ENCODE peak calls at places on chromosomes 5 and 9, in eight cellular contexts. One of them, this sample, is unnamed.

GRCh38 chr5:93006915-93007314 is 574.1 kb downstream of the NR2F1-AS1 start:
- DNase-seq in nephron progenitor cell: no peak
- DNase-seq in retina: no peak
- DNase-seq in amniotic stem cell: no peak
- DNase-seq in AG04450: no peak
- DNase-seq in caudate nucleus: no peak
- DNase-seq in fibroblast of the conjunctiva: no peak
- DNase-seq in mucosa of gallbladder: no peak
- DNase-seq in this sample: peak

GRCh38 chr9:76181020-76181641 is 213.1 kb downstream of the RFK start:
- DNase-seq in nephron progenitor cell: no peak
- DNase-seq in retina: no peak
- DNase-seq in amniotic stem cell: no peak
- DNase-seq in AG04450: no peak
- DNase-seq in caudate nucleus: no peak
- DNase-seq in fibroblast of the conjunctiva: no peak
- DNase-seq in mucosa of gallbladder: no peak
- DNase-seq in this sample: peak

GRCh38 chr9:129595323-129595741 is 25.6 kb downstream of the C9orf50 start:
- DNase-seq in nephron progenitor cell: no peak
- DNase-seq in retina: no peak
- DNase-seq in amniotic stem cell: no peak
- DNase-seq in AG04450: no peak
- DNase-seq in caudate nucleus: no peak
- DNase-seq in fibroblast of the conjunctiva: no peak
- DNase-seq in mucosa of gallbladder: no peak
- DNase-seq in this sample: no peak

GRCh38 chr5:2889946-2890475 is 138.5 kb upstream of the IRX2 start:
- DNase-seq in nephron progenitor cell: no peak
- DNase-seq in retina: no peak
- DNase-seq in amniotic stem cell: no peak
- DNase-seq in AG04450: no peak
- DNase-seq in caudate nucleus: no peak
- DNase-seq in fibroblast of the conjunctiva: no peak
- DNase-seq in mucosa of gallbladder: no peak
- DNase-seq in this sample: no peak

GRCh38 chr9:88462191-88462590 is 72.8 kb upstream of the NXNL2 start:
- DNase-seq in nephron progenitor cell: no peak
- DNase-seq in retina: no peak
- DNase-seq in amniotic stem cell: no peak
- DNase-seq in AG04450: no peak
- DNase-seq in caudate nucleus: no peak
- DNase-seq in fibroblast of the conjunctiva: no peak
- DNase-seq in mucosa of gallbladder: no peak
- DNase-seq in this sample: no peak

GRCh38 chr5:95027775-95028174 is 257.1 kb downstream of the MCTP1 start:
- DNase-seq in nephron progenitor cell: no peak
- DNase-seq in retina: no peak
- DNase-seq in amniotic stem cell: no peak
- DNase-seq in AG04450: no peak
- DNase-seq in caudate nucleus: no peak
- DNase-seq in fibroblast of the conjunctiva: no peak
- DNase-seq in mucosa of gallbladder: no peak
- DNase-seq in this sample: no peak

GRCh38 chr9:135490166-135490870 is 10.2 kb upstream of the MRPS2 start:
- DNase-seq in nephron progenitor cell: no peak
- DNase-seq in retina: no peak
- DNase-seq in amniotic stem cell: no peak
- DNase-seq in AG04450: no peak
- DNase-seq in caudate nucleus: no peak
- DNase-seq in fibroblast of the conjunctiva: no peak
- DNase-seq in mucosa of gallbladder: no peak
- DNase-seq in this sample: no peak

GRCh38 chr5:134122530-134122929 is 8.0 kb downstream of the TCF7 start:
- DNase-seq in nephron progenitor cell: no peak
- DNase-seq in retina: no peak
- DNase-seq in amniotic stem cell: no peak
- DNase-seq in AG04450: no peak
- DNase-seq in caudate nucleus: no peak
- DNase-seq in fibroblast of the conjunctiva: no peak
- DNase-seq in mucosa of gallbladder: no peak
- DNase-seq in this sample: no peak

GRCh38 chr5:31106259-31106658 is 87.2 kb upstream of the CDH6 start:
- DNase-seq in nephron progenitor cell: no peak
- DNase-seq in retina: peak
- DNase-seq in amniotic stem cell: no peak
- DNase-seq in AG04450: no peak
- DNase-seq in caudate nucleus: no peak
- DNase-seq in fibroblast of the conjunctiva: no peak
- DNase-seq in mucosa of gallbladder: no peak
- DNase-seq in this sample: no peak

GRCh38 chr5:91225848-91226686 is 157.1 kb downstream of the ARRDC3 start:
- DNase-seq in nephron progenitor cell: peak
- DNase-seq in retina: no peak
- DNase-seq in amniotic stem cell: no peak
- DNase-seq in AG04450: no peak
- DNase-seq in caudate nucleus: no peak
- DNase-seq in fibroblast of the conjunctiva: no peak
- DNase-seq in mucosa of gallbladder: peak
- DNase-seq in this sample: no peak

GRCh38 chr5:6715758-6716633 is 2.8 kb downstream of the TENT4A start:
- DNase-seq in nephron progenitor cell: no peak
- DNase-seq in retina: no peak
- DNase-seq in amniotic stem cell: no peak
- DNase-seq in AG04450: no peak
- DNase-seq in caudate nucleus: no peak
- DNase-seq in fibroblast of the conjunctiva: no peak
- DNase-seq in mucosa of gallbladder: peak
- DNase-seq in this sample: no peak

GRCh38 chr9:88733651-88734470 is 198.9 kb downstream of the NXNL2 start:
- DNase-seq in nephron progenitor cell: no peak
- DNase-seq in retina: no peak
- DNase-seq in amniotic stem cell: no peak
- DNase-seq in AG04450: no peak
- DNase-seq in caudate nucleus: no peak
- DNase-seq in fibroblast of the conjunctiva: peak
- DNase-seq in mucosa of gallbladder: no peak
- DNase-seq in this sample: peak

GRCh38 chr9:13484186-13484585 is 204.7 kb upstream of the MPDZ start:
- DNase-seq in nephron progenitor cell: no peak
- DNase-seq in retina: no peak
- DNase-seq in amniotic stem cell: no peak
- DNase-seq in AG04450: no peak
- DNase-seq in caudate nucleus: no peak
- DNase-seq in fibroblast of the conjunctiva: no peak
- DNase-seq in mucosa of gallbladder: no peak
- DNase-seq in this sample: peak

GRCh38 chr9:101486693-101487442 is 46.8 kb upstream of the RNF20 start:
- DNase-seq in nephron progenitor cell: peak
- DNase-seq in retina: peak
- DNase-seq in amniotic stem cell: peak
- DNase-seq in AG04450: no peak
- DNase-seq in caudate nucleus: peak
- DNase-seq in fibroblast of the conjunctiva: peak
- DNase-seq in mucosa of gallbladder: peak
- DNase-seq in this sample: peak

GRCh38 chr9:126788631-126789349 is 16.1 kb upstream of the ZBTB43 start:
- DNase-seq in nephron progenitor cell: no peak
- DNase-seq in retina: no peak
- DNase-seq in amniotic stem cell: no peak
- DNase-seq in AG04450: no peak
- DNase-seq in caudate nucleus: no peak
- DNase-seq in fibroblast of the conjunctiva: no peak
- DNase-seq in mucosa of gallbladder: no peak
- DNase-seq in this sample: peak

GRCh38 chr5:126917918-126918623 is 112.3 kb downstream of the MARCHF3 start:
- DNase-seq in nephron progenitor cell: peak
- DNase-seq in retina: peak
- DNase-seq in amniotic stem cell: no peak
- DNase-seq in AG04450: no peak
- DNase-seq in caudate nucleus: peak
- DNase-seq in fibroblast of the conjunctiva: no peak
- DNase-seq in mucosa of gallbladder: peak
- DNase-seq in this sample: no peak

GRCh38 chr9:89996106-89996505 is 391.3 kb downstream of the GADD45G start:
- DNase-seq in nephron progenitor cell: no peak
- DNase-seq in retina: no peak
- DNase-seq in amniotic stem cell: no peak
- DNase-seq in AG04450: no peak
- DNase-seq in caudate nucleus: no peak
- DNase-seq in fibroblast of the conjunctiva: no peak
- DNase-seq in mucosa of gallbladder: peak
- DNase-seq in this sample: no peak

GRCh38 chr9:117963493-117963892 is 259.3 kb downstream of the TLR4 start:
- DNase-seq in nephron progenitor cell: peak
- DNase-seq in retina: no peak
- DNase-seq in amniotic stem cell: no peak
- DNase-seq in AG04450: no peak
- DNase-seq in caudate nucleus: no peak
- DNase-seq in fibroblast of the conjunctiva: no peak
- DNase-seq in mucosa of gallbladder: no peak
- DNase-seq in this sample: no peak

GRCh38 chr5:158384535-158385421 is 525.8 kb upstream of the CLINT1 start:
- DNase-seq in nephron progenitor cell: no peak
- DNase-seq in retina: no peak
- DNase-seq in amniotic stem cell: peak
- DNase-seq in AG04450: peak
- DNase-seq in caudate nucleus: no peak
- DNase-seq in fibroblast of the conjunctiva: peak
- DNase-seq in mucosa of gallbladder: no peak
- DNase-seq in this sample: peak

This sample was measured in cardiac fibroblast.